ENCODE peak calls at places on chromosomes 7 and 10, in seven cellular contexts. Z is right lobe of liver, H is colonic mucosa, A is body of pancreas, F is Peyer's patch, B is HCT116, C is lower lobe of right lung. N is an unnamed sample.

GRCh38 chr7:137601642-137602041 is 245.1 kb downstream of the DGKI start:
- DNase-seq in Z (no peak), H (no peak), A (no peak), F (no peak), B (no peak), C (no peak), N (no peak)

GRCh38 chr7:129742267-129742666 is 130.7 kb downstream of the NRF1 start:
- DNase-seq in Z (no peak), H (no peak), A (no peak), F (no peak), B (no peak), C (no peak), N (no peak)

GRCh38 chr10:78754269-78755074 is 314.3 kb upstream of the ZMIZ1 start:
- DNase-seq in Z (no peak), H (no peak), A (no peak), F (no peak), B (no peak), C (no peak), N (peak)

GRCh38 chr7:102989161-102989560 is 76.4 kb downstream of the LRRC17 start:
- DNase-seq in Z (no peak), H (no peak), A (no peak), F (no peak), B (no peak), C (no peak), N (no peak)

GRCh38 chr7:12385364-12385786 is 18.3 kb downstream of the VWDE start:
- DNase-seq in Z (no peak), H (no peak), A (no peak), F (no peak), B (no peak), C (no peak), N (no peak)

GRCh38 chr10:19245889-19246841 is 197.6 kb downstream of the MALRD1 start:
- DNase-seq in Z (no peak), H (no peak), A (no peak), F (no peak), B (no peak), C (no peak), N (no peak)

GRCh38 chr10:12949248-12949647 is 52.3 kb downstream of the CCDC3 start:
- DNase-seq in Z (no peak), H (no peak), A (no peak), F (no peak), B (peak), C (no peak), N (no peak)

GRCh38 chr10:69316313-69317059 is 38.2 kb downstream of the HK1 start:
- DNase-seq in Z (no peak), H (no peak), A (no peak), F (no peak), B (no peak), C (no peak), N (no peak)

GRCh38 chr10:61837748-61838055 is 63.8 kb upstream of the ARID5B start:
- DNase-seq in Z (no peak), H (no peak), A (no peak), F (no peak), B (no peak), C (no peak), N (no peak)

GRCh38 chr10:101601541-101601940 is 13.4 kb downstream of the DPCD start:
- DNase-seq in Z (no peak), H (no peak), A (peak), F (no peak), B (no peak), C (no peak), N (no peak)

GRCh38 chr10:48970654-48971053 is 31.0 kb upstream of the LRRC18 start:
- DNase-seq in Z (no peak), H (no peak), A (no peak), F (no peak), B (no peak), C (no peak), N (no peak)

GRCh38 chr7:40885503-40885902 is 750.7 kb downstream of the SUGCT start:
- DNase-seq in Z (no peak), H (no peak), A (no peak), F (no peak), B (no peak), C (no peak), N (no peak)

GRCh38 chr10:97428572-97428981 is 2.6 kb downstream of the PGAM1 start:
- DNase-seq in Z (no peak), H (no peak), A (no peak), F (no peak), B (no peak), C (no peak), N (no peak)

GRCh38 chr10:91194497-91195179 is 25.8 kb upstream of the PCGF5 start:
- DNase-seq in Z (no peak), H (no peak), A (no peak), F (no peak), B (no peak), C (no peak), N (no peak)

GRCh38 chr10:101972761-101973160 is 83.2 kb downstream of the ARMH3 start:
- DNase-seq in Z (no peak), H (no peak), A (no peak), F (no peak), B (no peak), C (no peak), N (no peak)

GRCh38 chr7:45978010-45978681 is 57.1 kb upstream of the IGFBP3 start:
- DNase-seq in Z (no peak), H (peak), A (peak), F (no peak), B (peak), C (no peak), N (peak)

GRCh38 chr10:77667426-77668324 is 30.1 kb upstream of the KCNMA1 start:
- DNase-seq in Z (no peak), H (no peak), A (no peak), F (no peak), B (no peak), C (no peak), N (no peak)

GRCh38 chr10:8543361-8544056 is 489.0 kb downstream of the GATA3 start:
- DNase-seq in Z (no peak), H (peak), A (no peak), F (no peak), B (no peak), C (no peak), N (no peak)

GRCh38 chr10:101759354-101760247 is 16.3 kb downstream of the FGF8 start:
- DNase-seq in Z (no peak), H (no peak), A (no peak), F (no peak), B (no peak), C (no peak), N (no peak)

GRCh38 chr7:29113384-29114102 is 32.8 kb downstream of the CPVL start:
- DNase-seq in Z (no peak), H (peak), A (no peak), F (peak), B (peak), C (no peak), N (no peak)

GRCh38 chr7:20249924-20250323 is 32.7 kb upstream of the MACC1 start:
- DNase-seq in Z (no peak), H (no peak), A (no peak), F (no peak), B (no peak), C (no peak), N (no peak)

GRCh38 chr10:27393961-27394360 is 110.1 kb upstream of the RAB18 start:
- DNase-seq in Z (no peak), H (no peak), A (no peak), F (no peak), B (no peak), C (no peak), N (no peak)

GRCh38 chr10:127564644-127565043 is 15.5 kb downstream of the NPS start:
- DNase-seq in Z (no peak), H (no peak), A (no peak), F (no peak), B (no peak), C (no peak), N (no peak)
- TF ChIP-seq CTCF in Z (no peak), H (no peak), A (no peak), F (no peak), B (no peak), C (no peak), N (no peak)

DNA sequence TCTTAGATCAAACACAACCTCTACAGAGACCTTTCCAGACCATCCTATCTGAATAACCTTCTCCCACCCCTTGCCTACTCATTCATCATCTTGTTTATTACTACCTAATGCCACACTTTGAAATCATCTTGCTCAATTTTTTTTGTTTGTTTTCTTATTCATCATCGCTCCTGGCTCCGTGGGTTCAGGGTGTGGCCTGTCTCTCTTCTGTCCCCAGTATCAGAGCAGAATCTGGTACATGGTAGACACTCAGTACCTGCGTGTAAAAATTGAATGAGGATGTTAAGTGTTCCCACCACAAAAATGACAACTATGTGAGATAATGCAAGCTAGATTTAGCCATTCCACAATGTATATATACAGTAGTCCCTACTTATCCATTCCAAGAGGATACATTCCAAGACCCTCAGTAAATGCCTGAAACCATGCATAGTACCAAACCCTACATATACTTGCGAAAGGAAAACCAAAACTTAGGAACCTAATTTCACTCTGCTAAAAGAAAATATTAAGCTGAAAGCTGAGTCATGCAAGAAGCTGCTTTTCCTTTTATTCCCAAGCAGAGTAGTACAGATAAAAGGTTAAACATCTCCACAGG is 72.1 kb upstream of the SEC61G start:
- DNase-seq in Z (no peak), H (no peak), A (no peak), F (no peak), B (peak), C (no peak), N (no peak)
- H3K27ac ChIP-seq in Z (no peak), H (no peak), A (no peak), F (no peak), B (peak), C (no peak), N (peak)

DNA sequence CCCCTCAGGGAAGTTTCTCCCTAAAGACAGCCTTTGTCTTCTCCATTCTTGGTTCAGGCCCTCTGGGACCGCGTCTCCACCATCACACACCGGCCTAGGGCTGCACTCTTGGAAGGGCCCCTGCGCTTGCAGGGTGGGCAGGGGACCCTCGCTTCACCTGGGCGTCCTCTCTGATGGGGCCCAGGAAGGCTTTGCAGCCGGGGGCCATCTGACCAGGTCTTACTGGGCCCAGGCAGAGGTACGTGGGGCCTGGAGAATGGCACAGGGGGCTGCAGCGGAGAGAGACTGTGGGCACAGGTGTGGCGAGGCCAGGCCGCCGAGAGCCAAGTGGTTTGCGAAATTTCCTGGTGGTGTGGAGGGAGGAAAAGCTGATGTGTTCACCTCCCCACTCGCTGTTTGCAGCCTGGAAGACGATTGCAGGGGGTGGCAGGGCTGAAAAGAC is 44.4 kb downstream of the ALOX5 start:
- DNase-seq in Z (no peak), H (no peak), A (no peak), F (no peak), B (no peak), C (no peak), N (no peak)
- H3K4me3 ChIP-seq in Z (peak), H (peak), A (no peak), F (peak), B (no peak), C (peak), N (no peak)

GRCh38 chr7:100825215-100825671 is 2.1 kb downstream of the EPHB4 start:
- DNase-seq in Z (peak), H (peak), A (no peak), F (no peak), B (no peak), C (no peak), N (no peak)

GRCh38 chr7:100826546-100827329 is 585 bp downstream of the EPHB4 start:
- DNase-seq in Z (peak), H (no peak), A (no peak), F (no peak), B (no peak), C (no peak), N (no peak)

GRCh38 chr7:100824499-100825214 is 2.7 kb downstream of the EPHB4 start:
- DNase-seq in Z (peak), H (no peak), A (no peak), F (no peak), B (no peak), C (no peak), N (no peak)

GRCh38 chr7:100827330-100828226 is at the start of gene EPHB4:
- DNase-seq in Z (peak), H (peak), A (peak), F (peak), B (peak), C (peak), N (peak)

DNA sequence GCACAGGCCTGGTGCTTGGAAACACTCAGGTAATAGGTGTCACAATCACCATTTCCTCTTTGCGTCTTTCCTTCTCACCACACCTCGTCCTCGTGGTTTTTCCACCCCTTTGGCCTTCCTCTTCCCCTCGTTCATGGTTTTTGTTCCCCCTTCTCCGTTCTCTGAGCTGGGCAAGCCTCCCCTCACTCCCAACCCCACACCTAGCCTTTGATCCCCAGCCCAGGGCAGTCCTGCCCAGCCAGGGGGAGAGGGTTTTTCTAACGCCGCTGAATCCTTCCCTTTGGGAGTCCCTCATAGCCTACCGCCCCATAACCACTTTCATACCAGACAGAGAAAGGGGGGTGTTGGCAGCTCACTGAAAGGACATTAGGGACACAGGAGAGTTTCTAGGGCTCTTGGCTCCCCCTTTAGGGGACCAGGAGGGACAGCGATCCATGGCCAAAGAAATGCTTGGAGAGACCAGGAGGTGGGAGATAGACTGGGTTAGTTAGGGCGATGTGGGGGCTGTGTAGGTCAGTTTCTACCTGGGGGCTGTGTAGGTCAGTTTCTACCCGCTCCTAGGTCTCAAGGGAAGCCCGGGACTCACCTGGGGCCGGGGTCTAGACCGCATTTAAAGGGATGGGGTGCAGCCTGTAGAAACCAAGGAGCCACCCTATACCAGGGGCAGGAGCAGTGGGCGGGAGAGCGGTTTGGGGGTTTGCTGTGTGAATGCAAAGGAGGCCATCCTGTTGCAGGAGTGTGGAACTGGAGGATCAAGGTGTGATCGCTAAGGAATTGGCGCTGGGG is 1.4 kb downstream of the EPHB4 start:
- DNase-seq in Z (no peak), H (peak), A (no peak), F (no peak), B (no peak), C (no peak), N (no peak)
- TF ChIP-seq CTCF in Z (peak), H (no peak), A (no peak), F (no peak), B (peak), C (no peak), N (peak)

GRCh38 chr7:51619880-51620279 is 303.3 kb upstream of the COBL start:
- DNase-seq in Z (no peak), H (no peak), A (no peak), F (no peak), B (no peak), C (no peak), N (no peak)

GRCh38 chr7:51611937-51612336 is 295.3 kb upstream of the COBL start:
- DNase-seq in Z (no peak), H (no peak), A (no peak), F (no peak), B (no peak), C (no peak), N (no peak)

GRCh38 chr7:51617691-51618090 is 301.1 kb upstream of the COBL start:
- DNase-seq in Z (no peak), H (no peak), A (no peak), F (peak), B (no peak), C (no peak), N (no peak)

DNA sequence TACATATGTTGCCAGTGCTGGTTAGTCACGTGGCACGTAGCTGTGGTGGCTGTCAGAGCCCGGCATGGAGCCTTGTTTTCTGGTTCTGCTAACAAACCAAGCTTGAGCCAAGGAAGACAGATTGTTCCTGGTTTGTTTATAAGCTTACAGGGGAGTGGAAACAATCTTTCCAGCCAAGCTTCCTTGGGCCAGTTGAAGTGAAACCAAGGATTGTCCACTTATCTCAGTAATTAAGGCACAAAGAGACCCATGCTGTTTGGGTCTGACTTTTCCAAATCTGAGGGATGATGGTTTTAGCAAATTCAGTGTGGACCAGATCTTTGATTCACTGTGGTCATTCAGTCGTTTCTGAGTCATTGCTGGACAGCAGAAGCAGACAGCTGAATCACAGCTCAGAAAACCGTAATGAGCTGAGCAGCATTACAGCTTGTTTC is 297.3 kb upstream of the COBL start:
- DNase-seq in Z (no peak), H (no peak), A (no peak), F (no peak), B (no peak), C (no peak), N (no peak)
- H3K27ac ChIP-seq in Z (no peak), H (no peak), A (no peak), F (no peak), B (no peak), C (no peak), N (no peak)

N was measured in AG04450.